ENCODE peak calls at places on chromosome 10, in ten cellular contexts. R is AG04449; I is mesothelial cell of epicardium; X is osteoblast; F is GM20000; C is activated CD8-positive, alpha-beta T cell treated with anti-CD3 and anti-CD28 coated beads for 36 hours; G is kidney; A is AG10803; H is progenitor cell of endocrine pancreas; U is A549. P is an unnamed sample.
A peak's percentile ranks its signal among the peaks of the same experiment; 100 is the strongest.

GRCh38 chr10:4639960-4640359 is 186.0 kb upstream of the AKR1E2 start:
- DNase-seq in R (no peak), I (no peak), X (no peak), F (no peak), C (no peak), G (no peak), A (peak; percentile 62), H (no peak), U (no peak), P (no peak)

GRCh38 chr10:131670341-131670740 is 230.5 kb upstream of the PPP2R2D start:
- DNase-seq in R (no peak), I (no peak), X (no peak), F (no peak), C (no peak), G (peak; percentile 29), A (no peak), H (no peak), U (no peak), P (no peak)

GRCh38 chr10:131703941-131704340 is 196.9 kb upstream of the PPP2R2D start:
- DNase-seq in R (no peak), I (no peak), X (no peak), F (no peak), C (no peak), G (peak; percentile 17), A (no peak), H (no peak), U (no peak), P (no peak)

GRCh38 chr10:64097391-64098122 is 576.4 kb downstream of the REEP3 start:
- DNase-seq in R (no peak), I (no peak), X (no peak), F (no peak), C (no peak), G (no peak), A (no peak), H (no peak), U (no peak), P (no peak)

GRCh38 chr10:120607710-120608703 is 151.0 kb downstream of the PLPP4 start:
- DNase-seq in R (no peak), I (no peak), X (no peak), F (no peak), C (no peak), G (no peak), A (peak; percentile 18), H (no peak), U (no peak), P (no peak)

GRCh38 chr10:86349940-86350630 is 16.5 kb downstream of the GRID1 start:
- DNase-seq in R (no peak), I (no peak), X (peak; percentile 47), F (no peak), C (no peak), G (peak; percentile 46), A (no peak), H (no peak), U (no peak), P (no peak)

GRCh38 chr10:88820990-88821389 is 18.5 kb downstream of the LIPM start:
- DNase-seq in R (peak; percentile 44), I (no peak), X (no peak), F (no peak), C (no peak), G (no peak), A (peak; percentile 84), H (no peak), U (no peak), P (no peak)

GRCh38 chr10:15232279-15232678 is 63.8 kb upstream of the NMT2 start:
- DNase-seq in R (no peak), I (no peak), X (no peak), F (no peak), C (no peak), G (no peak), A (no peak), H (no peak), U (no peak), P (no peak)

GRCh38 chr10:117086545-117086944 is 51.5 kb downstream of the VAX1 start:
- DNase-seq in R (no peak), I (no peak), X (no peak), F (no peak), C (no peak), G (no peak), A (no peak), H (no peak), U (no peak), P (no peak)

GRCh38 chr10:21355591-21356011 is 169.9 kb downstream of the SKIDA1 start:
- DNase-seq in R (peak; percentile 17), I (no peak), X (peak; percentile 78), F (no peak), C (no peak), G (no peak), A (no peak), H (no peak), U (no peak), P (no peak)

GRCh38 chr10:76080406-76080805 is 649.0 kb downstream of the LRMDA start:
- DNase-seq in R (no peak), I (no peak), X (peak; percentile 84), F (no peak), C (no peak), G (no peak), A (peak; percentile 59), H (no peak), U (no peak), P (no peak)

GRCh38 chr10:49614242-49615198 is 683 bp downstream of the CHAT start:
- DNase-seq in R (no peak), I (peak; percentile 10), X (peak; percentile 88), F (no peak), C (no peak), G (no peak), A (no peak), H (no peak), U (no peak), P (no peak)

GRCh38 chr10:69068549-69068948 is 19.4 kb upstream of the SRGN start:
- DNase-seq in R (no peak), I (no peak), X (no peak), F (no peak), C (no peak), G (no peak), A (peak; percentile 53), H (no peak), U (no peak), P (no peak)

GRCh38 chr10:76113952-76114351 is 682.5 kb downstream of the LRMDA start:
- DNase-seq in R (no peak), I (no peak), X (no peak), F (no peak), C (no peak), G (no peak), A (no peak), H (no peak), U (no peak), P (no peak)

GRCh38 chr10:48655426-48656240 is 29.0 kb upstream of the WDFY4 start:
- DNase-seq in R (no peak), I (no peak), X (peak; percentile 94), F (no peak), C (no peak), G (peak; percentile 95), A (peak; percentile 67), H (no peak), U (peak; percentile 62), P (peak; percentile 71)

GRCh38 chr10:103429647-103430046 is 22.5 kb downstream of the CALHM2 start:
- DNase-seq in R (no peak), I (no peak), X (no peak), F (no peak), C (peak; percentile 36), G (no peak), A (no peak), H (no peak), U (no peak), P (no peak)

GRCh38 chr10:132301371-132302330 is 6.1 kb downstream of the STK32C start:
- DNase-seq in R (no peak), I (no peak), X (peak; percentile 66), F (no peak), C (no peak), G (no peak), A (no peak), H (no peak), U (no peak), P (peak; percentile 27)

GRCh38 chr10:26931223-26931622 is 70.5 kb upstream of the ABI1 start:
- DNase-seq in R (no peak), I (no peak), X (no peak), F (peak; percentile 64), C (peak; percentile 53), G (no peak), A (no peak), H (no peak), U (no peak), P (peak; percentile 63)

GRCh38 chr10:28806481-28806880 is 129.2 kb downstream of the BAMBI start:
- DNase-seq in R (no peak), I (no peak), X (no peak), F (no peak), C (no peak), G (no peak), A (no peak), H (no peak), U (no peak), P (no peak)

GRCh38 chr10:97067716-97068391 is 117.9 kb downstream of the SLIT1 start:
- DNase-seq in R (no peak), I (no peak), X (peak; percentile 47), F (no peak), C (no peak), G (peak; percentile 11), A (no peak), H (no peak), U (peak; percentile 26), P (no peak)
- TF ChIP-seq CTCF in R (no peak), I (no peak), X (no peak), F (no peak), C (no peak), G (no peak), A (no peak), H (peak; percentile 16), U (no peak), P (no peak)

GRCh38 chr10:96321822-96322221 is 17.6 kb downstream of the DNTT start:
- DNase-seq in R (no peak), I (no peak), X (no peak), F (no peak), C (no peak), G (no peak), A (no peak), H (no peak), U (no peak), P (no peak)
- TF ChIP-seq CTCF in R (no peak), I (no peak), X (no peak), F (no peak), C (peak; percentile 40), G (no peak), A (no peak), H (no peak), U (no peak), P (no peak)

GRCh38 chr10:97732052-97732359 is 4.9 kb upstream of the ZFYVE27 start:
- DNase-seq in R (no peak), I (no peak), X (no peak), F (no peak), C (no peak), G (no peak), A (no peak), H (no peak), U (no peak), P (no peak)
- TF ChIP-seq CTCF in R (no peak), I (peak; percentile 31), X (no peak), F (no peak), C (no peak), G (no peak), A (no peak), H (no peak), U (no peak), P (no peak)

DNA sequence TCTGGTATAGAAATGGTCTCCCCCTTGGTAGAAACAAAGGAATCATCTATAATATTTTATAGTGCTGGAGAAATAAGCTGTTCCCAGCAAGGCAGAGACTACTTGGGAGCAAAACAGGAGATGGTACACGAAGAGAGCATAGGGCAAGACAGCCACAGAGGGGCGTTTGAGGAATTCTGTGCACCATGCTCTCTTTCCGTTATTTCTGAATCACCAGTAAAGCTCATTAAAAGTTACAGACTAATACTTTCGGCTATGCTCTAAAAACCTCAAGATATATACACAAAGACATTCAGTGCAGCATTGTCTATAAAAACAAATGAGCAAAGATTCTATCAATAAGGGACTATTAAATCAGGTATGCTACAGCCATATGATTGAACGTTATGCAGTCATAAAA is 68.5 kb upstream of the FHIP2A start:
- DNase-seq in R (no peak), I (no peak), X (no peak), F (no peak), C (no peak), G (no peak), A (peak; percentile 15), H (no peak), U (no peak), P (no peak)
- TF ChIP-seq CTCF in R (peak; percentile 50), I (no peak), X (no peak), F (no peak), C (no peak), G (no peak), A (peak; percentile 20), H (no peak), U (no peak), P (no peak)